ENCODE peak calls at places on chromosomes 11 and 22, in nine cellular contexts. M is heart right ventricle; N is GM10248; P is AG08395; W is HFFc6; V is stimulated activated naive CD4-positive, alpha-beta T cell; U is uterus; I is fibroblast of lung; L is NCI-H1048. G is an unnamed sample.

GRCh38 chr11:34755671-34756070 is 134.8 kb downstream of the EHF start:
- DNase-seq in M (no peak), N (no peak), P (no peak), W (no peak), V (no peak), U (no peak), I (no peak), L (no peak), G (no peak)

GRCh38 chr11:2850366-2850765 is 35.2 kb downstream of the CDKN1C start:
- DNase-seq in M (no peak), N (no peak), P (no peak), W (no peak), V (no peak), U (no peak), I (no peak), L (no peak), G (no peak)

GRCh38 chr22:42188808-42189447 is 58.3 kb upstream of the CYP2D6 start:
- DNase-seq in M (no peak), N (no peak), P (no peak), W (peak), V (no peak), U (no peak), I (no peak), L (no peak), G (peak)

GRCh38 chr11:19811391-19811790 is 98.8 kb downstream of the NAV2 start:
- DNase-seq in M (no peak), N (no peak), P (no peak), W (no peak), V (no peak), U (no peak), I (no peak), L (no peak), G (no peak)

GRCh38 chr11:10657308-10658271 is 36.0 kb downstream of the IRAG1 start:
- DNase-seq in M (no peak), N (peak), P (peak), W (peak), V (no peak), U (no peak), I (peak), L (no peak), G (no peak)

GRCh38 chr11:73316422-73316821 is 8.3 kb downstream of the ARHGEF17 start:
- DNase-seq in M (no peak), N (no peak), P (no peak), W (no peak), V (no peak), U (no peak), I (no peak), L (no peak), G (no peak)

GRCh38 chr11:134034496-134035381 is 34.1 kb upstream of the JAM3 start:
- DNase-seq in M (no peak), N (no peak), P (peak), W (peak), V (no peak), U (no peak), I (no peak), L (no peak), G (no peak)

GRCh38 chr22:42172385-42173172 is 42.0 kb upstream of the CYP2D6 start:
- DNase-seq in M (no peak), N (no peak), P (peak), W (peak), V (no peak), U (no peak), I (peak), L (no peak), G (no peak)

GRCh38 chr11:132904091-132904490 is 628.2 kb downstream of the OPCML start:
- DNase-seq in M (no peak), N (no peak), P (no peak), W (no peak), V (no peak), U (no peak), I (no peak), L (no peak), G (no peak)

GRCh38 chr11:32659672-32660071 is 76.0 kb downstream of the EIF3M start:
- DNase-seq in M (no peak), N (no peak), P (no peak), W (no peak), V (no peak), U (no peak), I (no peak), L (no peak), G (peak)

GRCh38 chr11:101453682-101454081 is 130.1 kb downstream of the TRPC6 start:
- DNase-seq in M (no peak), N (no peak), P (no peak), W (no peak), V (no peak), U (no peak), I (no peak), L (no peak), G (peak)

GRCh38 chr22:25827415-25827814 is 85.4 kb downstream of the MYO18B start:
- DNase-seq in M (no peak), N (no peak), P (no peak), W (no peak), V (no peak), U (no peak), I (no peak), L (no peak), G (no peak)

GRCh38 chr22:32518351-32518750 is 43.7 kb downstream of the FBXO7 start:
- DNase-seq in M (no peak), N (no peak), P (no peak), W (no peak), V (no peak), U (no peak), I (no peak), L (no peak), G (no peak)

GRCh38 chr11:62260261-62260953 is 9.6 kb upstream of the SCGB2A2 start:
- DNase-seq in M (no peak), N (no peak), P (no peak), W (no peak), V (no peak), U (no peak), I (no peak), L (no peak), G (no peak)

GRCh38 chr11:64255135-64256128 is 4.1 kb downstream of the PLCB3 start:
- DNase-seq in M (no peak), N (no peak), P (no peak), W (no peak), V (no peak), U (no peak), I (no peak), L (no peak), G (no peak)

GRCh38 chr11:19187880-19188279 is 13.9 kb downstream of the CSRP3 start:
- DNase-seq in M (no peak), N (no peak), P (no peak), W (no peak), V (no peak), U (no peak), I (no peak), L (no peak), G (no peak)

G was measured in RKO.